ENCODE peak calls at places on chromosomes 16 and 17, in nine cellular contexts. P is MM.1S; N is T-helper 17 cell; Z is A549; F is AG10803; O is activated T-cell treated with anti-CD3 and anti-CD28 coated beads, Interleukin-2, amount 50 U/mL, for 72 hours; S is C1 segment of cervical spinal cord; V is Panc1; B is mucosa of gallbladder. Y is an unnamed sample.
A peak's percentile ranks its signal among the peaks of the same experiment; 100 is the strongest.

GRCh38 chr17:46883871-46884270 is 32.5 kb downstream of the WNT9B start:
- DNase-seq in P (no peak), V (no peak), S (no peak), F (no peak), N (no peak), Z (no peak), B (no peak), O (no peak), Y (no peak)

GRCh38 chr17:48244814-48245213 is 137.2 kb downstream of the SNX11 start:
- DNase-seq in F (no peak), Z (peak; percentile 53), P (no peak), V (no peak), O (no peak), B (no peak), S (no peak), N (no peak), Y (no peak)

GRCh38 chr17:50426814-50427787 is 1.1 kb downstream of the ACSF2 start:
- DNase-seq in N (no peak), B (peak; percentile 30), S (peak; percentile 2), Z (peak; percentile 84), O (peak; percentile 39), P (peak; percentile 68), F (peak; percentile 30), V (no peak), Y (no peak)

GRCh38 chr17:3905017-3905486 is 11.2 kb downstream of the P2RX1 start:
- DNase-seq in Z (no peak), F (no peak), B (no peak), V (no peak), S (no peak), P (no peak), O (no peak), N (no peak), Y (no peak)

GRCh38 chr17:67891481-67892119 is 66.3 kb downstream of the BPTF start:
- DNase-seq in F (peak; percentile 68), S (no peak), B (no peak), O (no peak), N (no peak), P (no peak), Z (peak; percentile 68), V (no peak), Y (no peak)

GRCh38 chr16:48831081-48831722 is 221.2 kb upstream of the N4BP1 start:
- DNase-seq in B (no peak), V (no peak), Z (peak; percentile 3), F (no peak), O (no peak), S (no peak), N (no peak), P (no peak), Y (no peak)

GRCh38 chr17:40168262-40168832 is 8.9 kb upstream of the RAPGEFL1 start:
- DNase-seq in F (peak; percentile 81), O (peak; percentile 34), P (peak; percentile 48), S (peak; percentile 13), Z (peak; percentile 77), B (peak; percentile 34), N (no peak), V (peak; percentile 41), Y (peak; percentile 16)

GRCh38 chr17:68172461-68172954 is 75.3 kb upstream of the AMZ2 start:
- DNase-seq in P (peak; percentile 57), F (peak; percentile 47), S (peak; percentile 9), V (peak; percentile 46), Z (peak; percentile 71), B (peak; percentile 70), O (peak; percentile 73), N (peak; percentile 65), Y (peak; percentile 41)

GRCh38 chr16:30551781-30552180 is 6.4 kb downstream of the ZNF764 start:
- DNase-seq in N (peak; percentile 66), F (no peak), Z (no peak), B (no peak), P (no peak), O (peak; percentile 40), S (no peak), V (no peak), Y (peak; percentile 72)

GRCh38 chr16:74466872-74467271 is 45.6 kb upstream of the CLEC18B start:
- DNase-seq in O (peak; percentile 3), S (no peak), B (no peak), P (peak; percentile 5), Z (no peak), F (no peak), V (no peak), N (no peak), Y (no peak)

GRCh38 chr16:59385953-59386352 is 651.8 kb upstream of the GOT2 start:
- DNase-seq in F (peak; percentile 95), V (no peak), Z (no peak), P (no peak), S (no peak), B (no peak), O (no peak), N (no peak), Y (no peak)

GRCh38 chr16:67247698-67248400 is 568 bp upstream of the FHOD1 start:
- DNase-seq in B (no peak), O (no peak), V (no peak), Z (no peak), N (no peak), P (peak; percentile 10), S (no peak), F (no peak), Y (no peak)

GRCh38 chr16:74521691-74522090 is 85.2 kb downstream of the GLG1 start:
- DNase-seq in S (peak; percentile 42), O (no peak), B (no peak), P (no peak), N (no peak), Z (no peak), F (peak; percentile 50), V (no peak), Y (no peak)

GRCh38 chr16:85948870-85949269 is 49.9 kb downstream of the IRF8 start:
- DNase-seq in V (no peak), B (no peak), O (no peak), P (no peak), F (no peak), Z (no peak), S (no peak), N (no peak), Y (no peak)

GRCh38 chr17:42743595-42744282 is 1.1 kb downstream of the EZH1 start:
- DNase-seq in N (no peak), S (no peak), B (no peak), V (no peak), O (no peak), F (no peak), P (no peak), Z (no peak), Y (no peak)

GRCh38 chr16:4307215-4308037 is 8.4 kb upstream of the GLIS2 start:
- DNase-seq in V (no peak), F (peak; percentile 94), P (peak; percentile 97), N (peak; percentile 99), B (peak; percentile 94), S (peak; percentile 63), Z (peak; percentile 96), O (peak; percentile 99), Y (peak; percentile 95)

GRCh38 chr16:70468776-70469525 is 14.6 kb downstream of the FCSK start:
- DNase-seq in V (no peak), B (no peak), P (no peak), F (no peak), N (no peak), Z (no peak), S (no peak), O (no peak), Y (no peak)

GRCh38 chr16:11208916-11209665 is 46.9 kb downstream of the SOCS1 start:
- DNase-seq in P (no peak), O (no peak), V (no peak), Z (no peak), N (no peak), S (no peak), F (peak; percentile 24), B (no peak), Y (no peak)

GRCh38 chr16:66801320-66802105 is at the start of gene TERB1:
- DNase-seq in S (no peak), N (no peak), B (no peak), V (no peak), P (no peak), F (no peak), O (no peak), Z (no peak), Y (no peak)

GRCh38 chr16:66028505-66029216 is 337.8 kb upstream of the CDH5 start:
- DNase-seq in B (no peak), O (no peak), V (no peak), P (no peak), N (no peak), S (no peak), F (peak; percentile 97), Z (no peak), Y (no peak)

GRCh38 chr17:40093580-40094201 is 6.7 kb downstream of the NR1D1 start:
- DNase-seq in N (no peak), P (no peak), B (no peak), S (no peak), F (no peak), V (no peak), O (no peak), Z (no peak), Y (no peak)

GRCh38 chr17:56810846-56811775 is 22.6 kb downstream of the C17orf67 start:
- DNase-seq in O (no peak), Z (no peak), N (no peak), V (no peak), P (no peak), F (no peak), S (no peak), B (no peak), Y (no peak)

GRCh38 chr17:38512473-38513058 is 84.3 kb downstream of the ARHGAP23 start:
- DNase-seq in Z (no peak), B (no peak), F (no peak), O (no peak), P (no peak), S (no peak), V (no peak), N (no peak), Y (no peak)

GRCh38 chr16:12455287-12455798 is 348.3 kb downstream of the CPPED1 start:
- DNase-seq in N (no peak), S (peak; percentile 36), V (peak; percentile 24), F (peak; percentile 63), Z (peak; percentile 62), O (peak; percentile 70), B (peak; percentile 47), P (peak; percentile 11), Y (no peak)

GRCh38 chr17:40069751-40070643 is 7.2 kb downstream of the THRA start:
- DNase-seq in F (no peak), S (no peak), Z (peak; percentile 78), P (no peak), O (peak; percentile 50), N (peak; percentile 29), V (no peak), B (peak; percentile 51), Y (peak; percentile 35)

GRCh38 chr17:6061290-6061689 is 8.9 kb upstream of the WSCD1 start:
- DNase-seq in N (no peak), B (no peak), Z (peak; percentile 83), O (no peak), F (peak; percentile 42), S (no peak), P (no peak), V (peak; percentile 24), Y (no peak)

GRCh38 chr17:40938981-40939380 is 1.5 kb upstream of the KRT23 start:
- DNase-seq in N (no peak), V (no peak), P (no peak), Z (no peak), B (no peak), S (no peak), F (peak; percentile 57), O (no peak), Y (no peak)

GRCh38 chr16:83199012-83199411 is 572.2 kb downstream of the CDH13 start:
- DNase-seq in N (no peak), S (no peak), B (no peak), Z (no peak), F (no peak), P (no peak), O (no peak), V (no peak), Y (no peak)

GRCh38 chr17:58641937-58642336 is 49.9 kb downstream of the TEX14 start:
- DNase-seq in B (no peak), P (no peak), N (no peak), V (no peak), S (no peak), O (no peak), Z (no peak), F (no peak), Y (no peak)

GRCh38 chr16:35561346-35561745 is 2101.9 kb downstream of the TP53TG3F start:
- DNase-seq in F (no peak), V (no peak), N (no peak), B (no peak), Z (no peak), P (no peak), S (no peak), O (no peak), Y (no peak)

GRCh38 chr17:47225436-47225858 is 16.3 kb downstream of the MYL4 start:
- DNase-seq in B (peak; percentile 78), P (no peak), N (no peak), F (peak; percentile 84), O (no peak), V (no peak), Z (peak; percentile 45), S (no peak), Y (no peak)